ENCODE peak calls at places on chromosome X, in eight cellular contexts. S is osteocyte; O is pancreas; I is CD4-positive, alpha-beta T cell; K is uterus; G is AG09319; M is heart left ventricle; C is right lobe of liver. H is an unnamed sample.

GRCh38 chrX:118254611-118255010 is 91.3 kb upstream of the WDR44 start:
- DNase-seq in S (no peak), O (no peak), I (peak; percentile 12), K (peak; percentile 19), G (no peak), M (no peak), C (no peak), H (peak; percentile 73)

GRCh38 chrX:42691196-42691595 is 86.8 kb downstream of the PPP1R2C start:
- DNase-seq in S (no peak), O (no peak), I (no peak), K (no peak), G (no peak), M (no peak), C (no peak), H (no peak)

GRCh38 chrX:42920752-42921151 is 142.8 kb upstream of the PPP1R2C start:
- DNase-seq in S (no peak), O (no peak), I (no peak), K (no peak), G (no peak), M (peak; percentile 29), C (no peak), H (no peak)

GRCh38 chrX:109352121-109352556 is 129.7 kb downstream of the GUCY2F start:
- DNase-seq in S (no peak), O (peak; percentile 31), I (no peak), K (no peak), G (no peak), M (no peak), C (peak; percentile 68), H (no peak)

GRCh38 chrX:153388722-153389459 is 12.3 kb downstream of the PNMA6E start:
- DNase-seq in S (peak; percentile 76), O (no peak), I (no peak), K (no peak), G (no peak), M (no peak), C (no peak), H (no peak)

GRCh38 chrX:18640686-18641085 is 31.2 kb downstream of the RS1 start:
- DNase-seq in S (no peak), O (no peak), I (no peak), K (no peak), G (no peak), M (no peak), C (no peak), H (no peak)

GRCh38 chrX:124223524-124223923 is 108.9 kb upstream of the TEX13D start:
- DNase-seq in S (no peak), O (no peak), I (no peak), K (no peak), G (no peak), M (no peak), C (no peak), H (peak; percentile 62)

GRCh38 chrX:47623540-47624027 is 3.9 kb upstream of the SYN1 start:
- DNase-seq in S (no peak), O (no peak), I (peak; percentile 27), K (no peak), G (peak; percentile 28), M (peak; percentile 69), C (peak; percentile 58), H (peak; percentile 53)

GRCh38 chrX:13876652-13877051 is 59.8 kb upstream of the GPM6B start:
- DNase-seq in S (no peak), O (no peak), I (no peak), K (no peak), G (no peak), M (no peak), C (no peak), H (no peak)

GRCh38 chrX:16708016-16708415 is 4.5 kb downstream of the CTPS2 start:
- DNase-seq in S (no peak), O (no peak), I (no peak), K (no peak), G (no peak), M (no peak), C (no peak), H (no peak)

GRCh38 chrX:111244238-111244750 is 26.0 kb downstream of the CAPN6 start:
- DNase-seq in S (no peak), O (no peak), I (no peak), K (no peak), G (peak; percentile 0), M (no peak), C (no peak), H (no peak)
- TF ChIP-seq CTCF in S (peak; percentile 60), O (no peak), I (no peak), K (peak; percentile 33), G (peak; percentile 40), M (peak; percentile 23), C (peak; percentile 56), H (no peak)

GRCh38 chrX:83916525-83916924 is 55.6 kb downstream of the CYLC1 start:
- DNase-seq in S (no peak), O (no peak), I (no peak), K (no peak), G (no peak), M (no peak), C (no peak), H (peak; percentile 0)
- TF ChIP-seq CTCF in S (peak; percentile 42), O (peak; percentile 15), I (no peak), K (no peak), G (peak; percentile 55), M (no peak), C (peak; percentile 38), H (no peak)

GRCh38 chrX:37367946-37368345 is 18.8 kb downstream of the PRRG1 start:
- DNase-seq in S (no peak), O (no peak), I (no peak), K (no peak), G (no peak), M (no peak), C (no peak), H (no peak)
- TF ChIP-seq CTCF in S (no peak), O (no peak), I (no peak), K (no peak), G (no peak), M (no peak), C (no peak), H (no peak)

GRCh38 chrX:135191838-135192237 is 20.6 kb upstream of the CT55 start:
- DNase-seq in S (no peak), O (no peak), I (no peak), K (no peak), G (no peak), M (no peak), C (no peak), H (no peak)

GRCh38 chrX:135185795-135186443 is 14.7 kb upstream of the CT55 start:
- DNase-seq in S (no peak), O (no peak), I (no peak), K (no peak), G (peak; percentile 24), M (no peak), C (no peak), H (peak; percentile 43)
- TF ChIP-seq CTCF in S (peak; percentile 36), O (peak; percentile 10), I (peak; percentile 31), K (no peak), G (peak; percentile 63), M (peak; percentile 49), C (peak; percentile 47), H (no peak)

GRCh38 chrX:94288325-94288724 is 614.3 kb downstream of the FAM133A start:
- DNase-seq in S (no peak), O (no peak), I (no peak), K (no peak), G (no peak), M (no peak), C (no peak), H (no peak)
- TF ChIP-seq CTCF in S (no peak), O (no peak), I (no peak), K (no peak), G (no peak), M (no peak), C (peak; percentile 15), H (no peak)

DNA sequence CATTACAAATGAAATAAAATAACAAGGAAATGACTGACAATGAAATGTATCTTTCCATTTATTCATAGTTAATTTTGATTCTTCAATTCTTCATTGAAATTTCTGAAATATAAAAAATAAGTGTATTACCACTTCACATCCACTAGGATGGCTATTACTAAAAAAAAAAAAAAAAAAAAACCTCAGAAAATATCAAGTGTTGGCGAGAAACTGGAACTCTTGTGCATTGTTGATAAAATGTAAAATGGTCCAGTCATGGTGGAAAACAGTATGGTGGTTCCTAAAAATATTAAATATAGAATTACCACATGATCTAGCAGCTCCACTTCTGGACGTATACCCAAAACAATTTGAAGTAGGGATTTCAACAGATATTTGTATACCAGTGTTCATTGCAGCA is 22.9 kb downstream of the PGAM4 start:
- DNase-seq in S (no peak), O (no peak), I (no peak), K (no peak), G (no peak), M (no peak), C (no peak), H (no peak)
- TF ChIP-seq CTCF in S (no peak), O (no peak), I (no peak), K (no peak), G (no peak), M (no peak), C (no peak), H (no peak)

DNA sequence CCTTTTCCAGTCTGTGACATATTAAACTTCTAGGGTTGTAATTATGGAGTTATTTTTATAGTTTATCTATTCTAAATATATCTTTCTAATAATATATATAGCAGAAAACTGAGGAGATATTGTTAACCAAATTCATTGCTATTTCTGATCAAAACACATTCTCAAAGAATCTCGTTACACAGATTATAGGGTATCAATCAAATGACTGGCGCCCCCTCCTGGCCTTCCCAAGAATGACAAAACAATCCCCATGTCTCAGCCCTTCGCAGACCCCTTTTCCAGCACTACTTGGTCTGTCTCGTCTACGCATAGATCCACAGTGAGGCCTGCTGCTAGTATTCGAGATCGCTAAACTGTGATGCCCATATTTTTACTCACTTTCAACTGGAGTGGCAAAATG is 209.3 kb downstream of the GPC3 start:
- DNase-seq in S (no peak), O (no peak), I (peak; percentile 23), K (no peak), G (no peak), M (no peak), C (no peak), H (peak; percentile 68)
- TF ChIP-seq CTCF in S (peak; percentile 66), O (peak; percentile 43), I (peak; percentile 58), K (no peak), G (peak; percentile 62), M (peak; percentile 35), C (no peak), H (peak; percentile 52)

DNA sequence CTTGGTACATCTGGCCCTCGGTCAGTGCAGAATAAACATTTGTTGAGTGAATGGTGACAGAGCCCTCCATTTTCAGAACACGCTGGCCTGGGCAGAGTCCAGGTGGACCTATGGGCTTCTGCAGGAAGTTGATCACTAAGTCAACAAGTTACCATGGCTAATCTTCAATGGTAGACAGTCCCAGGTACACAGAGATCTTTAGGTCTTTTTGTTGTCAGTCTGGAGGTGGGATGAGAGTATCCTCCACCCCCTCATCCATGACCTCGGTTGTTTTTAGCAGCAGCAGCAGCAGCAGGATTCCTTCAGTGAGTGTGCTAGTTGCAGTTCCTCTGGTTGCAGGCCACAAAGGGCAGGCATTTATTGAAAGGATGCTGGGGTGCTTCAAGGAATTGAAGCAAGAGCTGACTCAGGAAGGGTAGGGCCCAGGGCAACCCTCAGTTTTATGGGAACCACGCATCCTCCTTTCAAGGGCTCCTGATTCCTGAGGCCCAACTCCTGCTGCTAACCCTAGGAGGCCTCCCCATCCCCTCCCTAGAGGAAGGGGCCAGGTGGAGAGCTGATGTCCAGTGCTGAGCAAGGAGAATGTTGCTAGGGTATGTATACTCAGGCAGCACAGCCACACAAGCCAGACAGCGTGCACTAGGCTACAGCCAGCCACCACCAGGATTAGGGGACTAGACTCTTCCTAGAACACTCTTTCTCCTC is 1.7 kb upstream of the USP27X start:
- DNase-seq in S (no peak), O (no peak), I (no peak), K (no peak), G (no peak), M (no peak), C (no peak), H (no peak)
- TF ChIP-seq CTCF in S (no peak), O (no peak), I (no peak), K (no peak), G (no peak), M (no peak), C (no peak), H (no peak)

GRCh38 chrX:72573158-72573511 is 492 bp upstream of the HDAC8 start:
- DNase-seq in S (no peak), O (no peak), I (no peak), K (no peak), G (no peak), M (no peak), C (no peak), H (no peak)
- TF ChIP-seq CTCF in S (no peak), O (no peak), I (no peak), K (no peak), G (no peak), M (no peak), C (no peak), H (no peak)

H was measured in activated CD8-positive, alpha-beta T cell treated with anti-CD3 and anti-CD28 coated beads for 36 hours.